ENCODE peak calls at places on chromosome 3, in seven cellular contexts. K, E, V, I, J, Q and N are unnamed samples.

GRCh38 chr3:56977561-56977889 is 82.9 kb upstream of the SPATA12 start:
- DNase-seq in K (no peak), E (no peak), V (no peak), I (no peak), J (no peak), Q (no peak), N (no peak)

GRCh38 chr3:162534431-162534830 is 1037.8 kb downstream of the OTOL1 start:
- DNase-seq in K (no peak), E (no peak), V (no peak), I (no peak), J (no peak), Q (no peak), N (no peak)

GRCh38 chr3:157572559-157573270 is 69.5 kb upstream of the VEPH1 start:
- DNase-seq in K (peak; percentile 75), E (peak; percentile 50), V (peak; percentile 88), I (peak; percentile 81), J (peak; percentile 56), Q (peak; percentile 58), N (peak; percentile 74)

GRCh38 chr3:194843543-194843942 is 157.9 kb downstream of the FAM43A start:
- DNase-seq in K (no peak), E (no peak), V (no peak), I (no peak), J (no peak), Q (no peak), N (no peak)

GRCh38 chr3:13192471-13193213 is 119.4 kb upstream of the IQSEC1 start:
- DNase-seq in K (peak; percentile 34), E (no peak), V (peak; percentile 45), I (peak; percentile 37), J (no peak), Q (peak; percentile 29), N (peak; percentile 60)

GRCh38 chr3:71708478-71709098 is 16.6 kb downstream of the EIF4E3 start:
- DNase-seq in K (no peak), E (no peak), V (no peak), I (no peak), J (no peak), Q (no peak), N (no peak)

GRCh38 chr3:118641608-118642007 is 393.0 kb downstream of the IGSF11 start:
- DNase-seq in K (peak; percentile 12), E (no peak), V (peak; percentile 94), I (no peak), J (no peak), Q (peak; percentile 33), N (peak; percentile 77)

GRCh38 chr3:25354071-25354470 is 74.0 kb upstream of the RARB start:
- DNase-seq in K (no peak), E (no peak), V (no peak), I (no peak), J (no peak), Q (no peak), N (no peak)

GRCh38 chr3:152638707-152639450 is 196.1 kb upstream of the P2RY1 start:
- DNase-seq in K (peak; percentile 68), E (no peak), V (no peak), I (no peak), J (no peak), Q (peak; percentile 19), N (no peak)

GRCh38 chr3:23128655-23129054 is 74.5 kb upstream of the UBE2E2 start:
- DNase-seq in K (no peak), E (no peak), V (no peak), I (no peak), J (no peak), Q (no peak), N (no peak)

GRCh38 chr3:122382888-122383666 is at the start of gene MIX23:
- DNase-seq in K (peak; percentile 93), E (peak; percentile 77), V (peak; percentile 95), I (peak; percentile 93), J (peak; percentile 88), Q (peak; percentile 90), N (peak; percentile 92)

GRCh38 chr3:140188285-140188684 is 253.3 kb downstream of the CLSTN2 start:
- DNase-seq in K (no peak), E (no peak), V (no peak), I (no peak), J (no peak), Q (no peak), N (no peak)

GRCh38 chr3:18559323-18559972 is 134.3 kb upstream of the SATB1 start:
- DNase-seq in K (peak; percentile 57), E (peak; percentile 21), V (peak; percentile 88), I (peak; percentile 82), J (peak; percentile 43), Q (peak; percentile 59), N (peak; percentile 76)

GRCh38 chr3:196219194-196219969 is 3.0 kb downstream of the SLC51A start:
- DNase-seq in K (peak; percentile 97), E (no peak), V (peak; percentile 39), I (peak; percentile 91), J (peak; percentile 84), Q (peak; percentile 77), N (peak; percentile 33)

GRCh38 chr3:10505050-10505790 is at the start of gene ATP2B2:
- DNase-seq in K (peak; percentile 13), E (no peak), V (peak; percentile 77), I (no peak), J (no peak), Q (peak; percentile 32), N (peak; percentile 68)

GRCh38 chr3:66572090-66572632 is 71.3 kb upstream of the LRIG1 start:
- DNase-seq in K (no peak), E (no peak), V (peak; percentile 27), I (no peak), J (no peak), Q (no peak), N (peak; percentile 80)

GRCh38 chr3:86152620-86153019 is 838.3 kb downstream of the VGLL3 start:
- DNase-seq in K (no peak), E (no peak), V (no peak), I (no peak), J (no peak), Q (no peak), N (no peak)

GRCh38 chr3:169863458-169863899 is 6.3 kb downstream of the LRRC31 start:
- DNase-seq in K (peak; percentile 73), E (peak; percentile 73), V (peak; percentile 84), I (peak; percentile 92), J (peak; percentile 87), Q (peak; percentile 77), N (peak; percentile 72)

GRCh38 chr3:183911763-183912506 is 27.3 kb upstream of the PARL start:
- DNase-seq in K (peak; percentile 15), E (no peak), V (no peak), I (no peak), J (no peak), Q (no peak), N (no peak)

GRCh38 chr3:171268677-171269076 is 191.5 kb downstream of the TNIK start:
- DNase-seq in K (no peak), E (no peak), V (no peak), I (no peak), J (no peak), Q (no peak), N (no peak)

GRCh38 chr3:171266034-171266805 is 194.0 kb downstream of the TNIK start:
- DNase-seq in K (peak; percentile 24), E (no peak), V (no peak), I (no peak), J (no peak), Q (no peak), N (no peak)

GRCh38 chr3:171264758-171265157 is 195.4 kb downstream of the TNIK start:
- DNase-seq in K (no peak), E (no peak), V (no peak), I (no peak), J (no peak), Q (no peak), N (no peak)

GRCh38 chr3:171269557-171269956 is 190.6 kb downstream of the TNIK start:
- DNase-seq in K (no peak), E (no peak), V (no peak), I (no peak), J (peak; percentile 65), Q (no peak), N (no peak)

DNA sequence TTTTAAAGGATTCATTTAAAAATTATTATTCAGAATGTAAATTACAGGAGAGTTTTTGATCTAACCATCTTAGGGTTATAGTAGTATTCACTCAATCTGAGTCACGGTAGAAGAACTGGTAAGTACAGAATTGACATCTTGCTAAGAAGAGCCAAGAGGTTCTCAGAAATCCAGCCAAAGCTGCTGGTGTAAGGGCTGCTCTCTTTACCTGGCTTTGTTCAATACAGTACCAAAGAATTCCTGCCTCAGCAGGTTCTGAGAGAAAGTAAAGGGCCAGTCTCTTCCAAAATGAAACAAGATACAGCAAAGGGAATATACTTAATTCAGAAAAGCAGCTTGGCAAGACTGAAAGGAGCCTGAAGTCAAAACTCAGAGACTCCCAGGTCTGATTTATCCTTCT is 193.1 kb downstream of the TNIK start:
- DNase-seq in K (no peak), E (no peak), V (peak; percentile 30), I (no peak), J (no peak), Q (no peak), N (no peak)
- TF ChIP-seq EZH2phosphoT487 in K (no peak), E (no peak), V (no peak), I (no peak), J (no peak), Q (no peak), N (no peak)

GRCh38 chr3:147388395-147389264 is 17.7 kb downstream of the ZIC4 start:
- DNase-seq in K (no peak), E (no peak), V (peak; percentile 87), I (no peak), J (no peak), Q (no peak), N (peak; percentile 68)
- TF ChIP-seq EZH2 in K (no peak), E (no peak), V (peak; percentile 87), I (no peak), J (no peak), Q (peak; percentile 77), N (peak; percentile 93)

GRCh38 chr3:29348311-29348710 is 67.4 kb downstream of the RBMS3 start:
- DNase-seq in K (no peak), E (no peak), V (no peak), I (no peak), J (no peak), Q (no peak), N (no peak)

GRCh38 chr3:29345923-29346322 is 65.1 kb downstream of the RBMS3 start:
- DNase-seq in K (no peak), E (no peak), V (peak; percentile 50), I (no peak), J (no peak), Q (no peak), N (no peak)

GRCh38 chr3:29347412-29347811 is 66.5 kb downstream of the RBMS3 start:
- DNase-seq in K (no peak), E (no peak), V (no peak), I (no peak), J (no peak), Q (no peak), N (no peak)

GRCh38 chr3:29344986-29345385 is 64.1 kb downstream of the RBMS3 start:
- DNase-seq in K (no peak), E (no peak), V (no peak), I (no peak), J (no peak), Q (no peak), N (no peak)

DNA sequence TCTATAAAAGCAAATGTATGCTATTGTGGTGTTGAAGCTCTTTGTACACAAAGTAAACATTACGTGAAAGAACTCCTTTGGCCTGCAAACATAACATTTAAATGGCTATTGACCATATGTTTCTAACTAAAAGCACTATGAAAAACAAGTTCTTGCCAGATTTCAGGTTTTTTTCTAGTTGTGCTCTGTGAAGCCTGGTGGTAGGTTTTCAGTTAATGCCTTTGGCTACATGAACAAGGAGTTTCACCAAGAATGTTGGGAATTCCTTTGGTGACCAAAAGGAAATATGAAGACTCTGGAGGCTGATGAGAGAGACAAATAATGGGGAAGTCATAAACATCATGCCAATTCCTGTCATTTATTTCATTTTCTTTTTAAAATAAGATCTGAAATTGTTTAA is 66.0 kb downstream of the RBMS3 start:
- DNase-seq in K (peak; percentile 61), E (no peak), V (peak; percentile 69), I (no peak), J (no peak), Q (peak; percentile 29), N (no peak)
- TF ChIP-seq EZH2phosphoT487 in K (no peak), E (no peak), V (no peak), I (no peak), J (no peak), Q (no peak), N (no peak)

GRCh38 chr3:42979044-42979962 is at the start of gene GASK1A:
- DNase-seq in K (peak; percentile 59), E (no peak), V (peak; percentile 89), I (peak; percentile 53), J (peak; percentile 6), Q (peak; percentile 58), N (peak; percentile 74)
- TF ChIP-seq EZH2 in K (peak; percentile 77), E (no peak), V (peak; percentile 7), I (no peak), J (no peak), Q (peak; percentile 55), N (no peak)